ENCODE peak calls at places on chromosomes 2 and 18, in six cellular contexts. O, I, H, W, U and E are unnamed samples.

GRCh38 chr2:178238144-178238521 is 43.8 kb downstream of the OSBPL6 start:
- DNase-seq in I (no peak), U (no peak), W (no peak), H (no peak), O (no peak), E (no peak)

GRCh38 chr18:24985616-24986015 is 366.4 kb downstream of the ZNF521 start:
- DNase-seq in H (no peak), U (no peak), W (no peak), O (no peak), I (no peak), E (no peak)

GRCh38 chr2:189407161-189407943 is 33.9 kb upstream of the WDR75 start:
- DNase-seq in I (no peak), O (no peak), H (no peak), W (no peak), U (no peak), E (no peak)

GRCh38 chr18:76260941-76261472 is 234.0 kb downstream of the ZNF516 start:
- DNase-seq in I (no peak), H (no peak), W (peak), U (no peak), O (no peak), E (no peak)

GRCh38 chr2:96549967-96550786 is 13.6 kb downstream of the ARID5A start:
- DNase-seq in O (peak), I (no peak), U (no peak), W (peak), H (no peak), E (no peak)

GRCh38 chr18:58541789-58542425 is 87.0 kb downstream of the ALPK2 start:
- DNase-seq in U (no peak), O (no peak), I (no peak), H (no peak), W (no peak), E (no peak)

GRCh38 chr2:45651415-45652089 is at the start of gene PRKCE:
- DNase-seq in O (peak), U (peak), I (peak), W (peak), H (no peak), E (peak)

GRCh38 chr2:108945969-108946368 is 43.1 kb downstream of the EDAR start:
- DNase-seq in I (peak), O (no peak), H (no peak), U (no peak), W (no peak), E (no peak)

GRCh38 chr2:20205915-20206524 is 18.9 kb downstream of the SDC1 start:
- DNase-seq in H (no peak), U (peak), O (no peak), W (no peak), I (no peak), E (no peak)

GRCh38 chr2:218125626-218126080 is at the start of gene CXCR2:
- DNase-seq in I (peak), U (no peak), W (no peak), H (no peak), O (no peak), E (no peak)

GRCh38 chr18:23853448-23854210 is 160.9 kb upstream of the TTC39C start:
- DNase-seq in U (no peak), O (no peak), H (no peak), I (no peak), W (no peak), E (no peak)

GRCh38 chr2:120858764-120859525 is 123.3 kb downstream of the GLI2 start:
- DNase-seq in U (no peak), O (peak), W (no peak), I (no peak), H (no peak), E (no peak)

GRCh38 chr2:107648781-107649413 is 177.8 kb upstream of the RGPD4 start:
- DNase-seq in U (no peak), W (no peak), I (no peak), O (no peak), H (no peak), E (no peak)

GRCh38 chr2:17757321-17757720 is 3.4 kb downstream of the GEN1 start:
- DNase-seq in H (no peak), U (peak), I (no peak), O (no peak), W (no peak), E (no peak)

GRCh38 chr2:166170356-166170755 is 42.5 kb upstream of the SCN1A start:
- DNase-seq in O (no peak), U (no peak), W (no peak), I (no peak), H (no peak), E (no peak)

GRCh38 chr2:122417114-122417513 is 661.7 kb downstream of the TSN start:
- DNase-seq in O (no peak), H (no peak), W (no peak), I (no peak), U (no peak), E (no peak)

GRCh38 chr2:213225866-213226265 is 58.4 kb upstream of the SPAG16 start:
- DNase-seq in U (no peak), H (no peak), I (no peak), W (no peak), O (no peak), E (no peak)

GRCh38 chr2:152465541-152465940 is 130.6 kb downstream of the FMNL2 start:
- DNase-seq in O (no peak), H (no peak), I (no peak), U (no peak), W (peak), E (no peak)

GRCh38 chr2:111122631-111123421 is 2.1 kb downstream of the BCL2L11 start:
- DNase-seq in H (no peak), U (peak), I (peak), O (peak), W (peak), E (peak)
- TF ChIP-seq POLR2A in H (no peak), U (peak), I (no peak), O (no peak), W (no peak), E (peak)

DNA sequence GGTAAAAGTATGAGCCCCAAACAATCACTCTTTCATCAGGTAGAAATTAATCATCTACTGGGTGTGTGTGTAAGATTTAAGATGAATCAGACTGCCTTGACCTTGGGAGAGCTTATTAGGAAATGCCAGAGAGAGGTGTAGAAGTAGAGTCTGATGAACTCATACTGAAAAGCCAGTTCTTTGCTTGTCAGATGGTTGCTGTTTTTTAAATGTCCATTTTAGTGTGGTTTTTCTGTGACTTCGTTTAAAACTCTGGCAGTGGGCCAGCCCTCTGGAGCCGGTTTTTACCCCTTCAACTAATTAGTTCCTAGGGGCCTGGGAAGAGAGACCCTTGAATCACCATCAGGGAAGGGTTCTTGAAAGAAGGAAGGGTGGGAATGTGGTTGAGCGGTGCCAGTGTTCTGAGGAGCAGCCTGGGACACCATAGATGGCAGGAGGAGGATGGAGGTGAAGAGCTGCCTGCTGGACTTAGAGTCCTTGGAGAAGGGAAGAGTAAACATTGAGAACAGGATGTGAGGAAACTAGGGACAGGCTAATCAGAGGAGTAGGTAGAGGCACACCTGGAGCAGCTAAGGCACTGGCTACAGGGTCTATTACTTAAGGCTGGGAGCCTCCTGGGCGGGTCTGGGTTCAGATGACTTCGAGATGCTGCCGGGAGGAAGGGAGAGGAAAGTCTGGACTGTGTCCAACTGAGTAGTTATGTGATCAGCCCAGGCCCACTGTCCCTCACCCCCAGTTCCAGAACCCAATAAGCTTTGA is 66.1 kb downstream of the LRRFIP1 start:
- DNase-seq in U (peak), W (peak), O (peak), I (no peak), H (no peak), E (no peak)
- TF ChIP-seq POLR2A in U (peak), W (no peak), O (no peak), I (no peak), H (no peak), E (no peak)

GRCh38 chr18:32189723-32190591 is at the start of gene MEP1B:
- DNase-seq in W (no peak), U (no peak), I (no peak), O (no peak), H (no peak), E (no peak)
- TF ChIP-seq POLR2A in W (no peak), U (no peak), I (no peak), O (no peak), H (no peak), E (no peak)

GRCh38 chr2:170984079-170984478 is 55.0 kb downstream of the GORASP2 start:
- DNase-seq in H (no peak), W (no peak), O (no peak), I (no peak), U (no peak), E (no peak)

GRCh38 chr2:170986566-170987258 is 57.7 kb downstream of the GORASP2 start:
- DNase-seq in W (no peak), U (no peak), O (no peak), I (no peak), H (no peak), E (no peak)

GRCh38 chr2:170985407-170985806 is 56.4 kb downstream of the GORASP2 start:
- DNase-seq in I (no peak), O (no peak), W (no peak), H (no peak), U (no peak), E (no peak)
- TF ChIP-seq POLR2A in I (no peak), O (no peak), W (no peak), H (no peak), U (no peak), E (no peak)

DNA sequence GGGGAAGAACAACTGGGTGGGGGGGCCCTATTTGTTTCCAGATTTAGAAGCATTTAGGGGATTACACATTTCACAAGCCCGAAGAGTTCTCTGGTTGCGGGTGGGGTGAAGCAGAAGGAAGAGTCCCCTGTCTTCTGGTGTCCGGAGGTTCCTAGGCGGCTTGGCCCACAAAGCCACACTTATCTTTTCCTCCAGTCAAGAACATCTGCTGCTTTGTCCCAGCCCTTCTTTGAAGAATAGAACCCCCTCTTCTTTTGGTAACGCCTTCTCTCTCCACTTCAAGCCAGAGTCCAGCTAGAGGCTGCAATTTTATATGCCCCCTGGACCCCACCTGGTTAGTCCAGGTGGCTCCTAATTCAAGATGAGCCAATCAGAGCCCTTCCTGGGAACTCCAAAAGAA is 15.8 kb downstream of the BOLA3 start:
- DNase-seq in H (no peak), U (no peak), W (no peak), I (no peak), O (no peak), E (no peak)
- TF ChIP-seq POLR2A in H (no peak), U (no peak), W (no peak), I (no peak), O (no peak), E (no peak)

GRCh38 chr2:159286709-159287441 is 372 bp upstream of the WDSUB1 start:
- DNase-seq in H (peak), I (peak), O (peak), W (peak), U (peak), E (peak)
- TF ChIP-seq POLR2A in H (peak), I (peak), O (peak), W (peak), U (peak), E (peak)

GRCh38 chr2:119155633-119156032 is 2.9 kb downstream of the C1QL2 start:
- DNase-seq in O (no peak), H (no peak), U (no peak), W (no peak), I (no peak), E (no peak)
- TF ChIP-seq POLR2A in O (no peak), H (no peak), U (no peak), W (no peak), I (no peak), E (no peak)

GRCh38 chr2:111186123-111186715 is 65.5 kb downstream of the BCL2L11 start:
- DNase-seq in I (no peak), H (no peak), W (peak), U (peak), O (no peak), E (no peak)

GRCh38 chr2:111186933-111187332 is 66.2 kb downstream of the BCL2L11 start:
- DNase-seq in U (no peak), H (no peak), I (no peak), O (no peak), W (peak), E (no peak)

GRCh38 chr2:111182740-111183139 is 62.0 kb downstream of the BCL2L11 start:
- DNase-seq in U (no peak), H (no peak), W (peak), O (no peak), I (no peak), E (no peak)

GRCh38 chr2:111184725-111185495 is 64.2 kb downstream of the BCL2L11 start:
- DNase-seq in U (no peak), O (no peak), I (no peak), H (no peak), W (peak), E (no peak)

GRCh38 chr2:111185496-111186022 is 64.8 kb downstream of the BCL2L11 start:
- DNase-seq in O (no peak), W (peak), H (no peak), I (peak), U (peak), E (no peak)
- TF ChIP-seq POLR2A in O (no peak), W (no peak), H (no peak), I (no peak), U (no peak), E (no peak)

GRCh38 chr2:186925514-186925913 is 76.5 kb upstream of the ZSWIM2 start:
- DNase-seq in W (no peak), I (no peak), H (no peak), O (no peak), U (no peak), E (no peak)

GRCh38 chr2:186927867-186928191 is 78.9 kb upstream of the ZSWIM2 start:
- DNase-seq in O (no peak), H (no peak), W (no peak), U (no peak), I (no peak), E (no peak)

GRCh38 chr2:186927185-186927866 is 78.4 kb upstream of the ZSWIM2 start:
- DNase-seq in H (no peak), W (no peak), U (no peak), I (no peak), O (no peak), E (no peak)
- TF ChIP-seq POLR2A in H (no peak), W (no peak), U (no peak), I (no peak), O (no peak), E (no peak)